ENCODE peak calls at places on chromosomes 7 and 10, in four cellular contexts. C is GM12891, M is K562, F is GM12878. X is an unnamed sample.

GRCh38 chr10:125094111-125094705 is 66.2 kb downstream of the CTBP2 start:
- DNase-seq in C (no peak), M (no peak), F (no peak), X (no peak)

GRCh38 chr10:17229967-17230682 is 2.1 kb downstream of the VIM start:
- DNase-seq in C (no peak), M (peak), F (peak), X (peak)

GRCh38 chr10:130458509-130458908 is 322.3 kb downstream of the GLRX3 start:
- DNase-seq in C (no peak), M (no peak), F (no peak), X (no peak)

GRCh38 chr10:78518224-78518623 is 484.6 kb downstream of the RPS24 start:
- DNase-seq in C (no peak), M (no peak), F (no peak), X (no peak)

GRCh38 chr10:27447540-27447939 is 56.6 kb upstream of the RAB18 start:
- DNase-seq in C (no peak), M (no peak), F (no peak), X (peak)

GRCh38 chr7:56079450-56080185 is 13.1 kb downstream of the PHKG1 start:
- DNase-seq in C (no peak), M (no peak), F (no peak), X (no peak)

GRCh38 chr7:23226841-23227450 is 19.6 kb upstream of the GPNMB start:
- DNase-seq in C (no peak), M (no peak), F (no peak), X (no peak)

GRCh38 chr7:972670-973309 is 2.6 kb downstream of the COX19 start:
- DNase-seq in C (no peak), M (no peak), F (no peak), X (no peak)

GRCh38 chr7:46725838-46726237 is 804.8 kb upstream of the IGFBP3 start:
- DNase-seq in C (no peak), M (no peak), F (no peak), X (no peak)

GRCh38 chr7:74598558-74598957 is 59.0 kb upstream of the GTF2I start:
- DNase-seq in C (no peak), M (no peak), F (no peak), X (no peak)

GRCh38 chr10:100286051-100287033 is at the start of gene BLOC1S2:
- DNase-seq in C (peak), M (peak), F (peak), X (peak)

GRCh38 chr7:91285966-91286365 is 21.7 kb downstream of the FZD1 start:
- DNase-seq in C (no peak), M (no peak), F (no peak), X (no peak)

GRCh38 chr10:114626841-114627240 is 31.2 kb downstream of the ABLIM1 start:
- DNase-seq in C (no peak), M (no peak), F (no peak), X (no peak)

GRCh38 chr7:82762880-82763279 is 319.3 kb upstream of the CACNA2D1 start:
- DNase-seq in C (no peak), M (no peak), F (no peak), X (no peak)

GRCh38 chr7:155983176-155983815 is 171.0 kb upstream of the SHH start:
- DNase-seq in C (no peak), M (no peak), F (no peak), X (no peak)

GRCh38 chr10:117374506-117375359 is 507 bp downstream of the PDZD8 start:
- DNase-seq in C (peak), M (peak), F (no peak), X (peak)

GRCh38 chr7:134966691-134967090 is 19.6 kb upstream of the AGBL3 start:
- DNase-seq in C (no peak), M (no peak), F (no peak), X (no peak)

GRCh38 chr10:31064334-31064733 is 32.7 kb upstream of the ZNF438 start:
- DNase-seq in C (no peak), M (no peak), F (no peak), X (no peak)

GRCh38 chr7:1610678-1611302 is 41.0 kb upstream of the PSMG3 start:
- DNase-seq in C (no peak), M (no peak), F (no peak), X (no peak)

GRCh38 chr10:102384606-102385429 is 10.7 kb upstream of the NFKB2 start:
- DNase-seq in C (no peak), M (no peak), F (no peak), X (no peak)

GRCh38 chr7:151595702-151596340 is 76.1 kb upstream of the RHEB start:
- DNase-seq in C (no peak), M (no peak), F (no peak), X (no peak)

GRCh38 chr7:30252885-30253795 is 31.3 kb upstream of the ZNRF2 start:
- DNase-seq in C (no peak), M (peak), F (no peak), X (no peak)

GRCh38 chr10:124138195-124138882 is 44.9 kb upstream of the CHST15 start:
- DNase-seq in C (no peak), M (no peak), F (no peak), X (no peak)

GRCh38 chr10:26437637-26438461 is at the start of gene APBB1IP:
- DNase-seq in C (no peak), M (no peak), F (peak), X (peak)

GRCh38 chr7:101804642-101805401 is 12.6 kb upstream of the CUX1 start:
- DNase-seq in C (no peak), M (peak), F (no peak), X (no peak)

GRCh38 chr7:36279926-36280315 is 109.7 kb upstream of the ANLN start:
- DNase-seq in C (no peak), M (no peak), F (no peak), X (no peak)

GRCh38 chr10:82628373-82628772 is 753.4 kb downstream of the NRG3 start:
- DNase-seq in C (no peak), M (no peak), F (no peak), X (no peak)

GRCh38 chr7:8441602-8442294 is 8.3 kb downstream of the NXPH1 start:
- DNase-seq in C (no peak), M (no peak), F (no peak), X (no peak)

GRCh38 chr7:231858-232246 is 39.5 kb downstream of the FAM20C start:
- DNase-seq in C (no peak), M (no peak), F (no peak), X (no peak)

GRCh38 chr7:30703756-30704155 is 21.5 kb upstream of the CRHR2 start:
- DNase-seq in C (no peak), M (no peak), F (no peak), X (no peak)

GRCh38 chr10:87960230-87960629 is 96.8 kb downstream of the PTEN start:
- DNase-seq in C (no peak), M (no peak), F (no peak), X (no peak)
- TF ChIP-seq SPI1 in C (no peak), M (no peak), F (no peak), X (no peak)

GRCh38 chr7:32539917-32540544 is 44.7 kb downstream of the AVL9 start:
- DNase-seq in C (no peak), M (peak), F (no peak), X (no peak)
- TF ChIP-seq SPI1 in C (no peak), M (no peak), F (no peak), X (no peak)

GRCh38 chr7:4776160-4776623 is 769 bp downstream of the AP5Z1 start:
- DNase-seq in C (no peak), M (no peak), F (no peak), X (no peak)
- TF ChIP-seq SPI1 in C (no peak), M (no peak), F (no peak), X (no peak)

GRCh38 chr7:44533301-44534055 is 7.7 kb downstream of the NPC1L1 start:
- DNase-seq in C (no peak), M (no peak), F (no peak), X (no peak)

GRCh38 chr7:44536090-44536489 is 5.0 kb downstream of the NPC1L1 start:
- DNase-seq in C (no peak), M (no peak), F (no peak), X (no peak)

GRCh38 chr7:44535348-44536064 is 5.6 kb downstream of the NPC1L1 start:
- DNase-seq in C (no peak), M (no peak), F (no peak), X (no peak)

GRCh38 chr7:44534087-44534486 is 7.0 kb downstream of the NPC1L1 start:
- DNase-seq in C (no peak), M (no peak), F (no peak), X (no peak)

DNA sequence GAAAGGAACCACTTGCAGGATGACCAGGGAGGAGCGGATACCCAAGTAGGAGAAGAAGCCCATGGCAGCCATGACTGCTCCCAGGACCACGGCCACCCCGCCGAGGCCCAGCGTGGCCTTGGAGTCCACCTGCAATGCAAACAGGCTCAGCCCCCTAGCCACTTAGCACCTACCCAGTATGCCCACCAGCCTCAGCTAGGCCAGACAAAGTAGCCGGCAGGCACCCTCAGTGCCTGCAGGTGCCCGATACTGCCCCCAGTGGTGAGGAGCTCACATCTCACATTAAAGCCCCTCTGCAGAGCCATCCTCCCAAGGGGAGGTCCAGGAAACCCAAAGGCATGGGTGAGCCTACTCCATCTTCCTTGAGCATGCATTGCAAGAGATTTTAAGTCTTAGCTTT is 6.6 kb downstream of the NPC1L1 start:
- DNase-seq in C (peak), M (peak), F (no peak), X (peak)
- TF ChIP-seq SPI1 in C (no peak), M (no peak), F (no peak), X (no peak)

GRCh38 chr7:97022451-97023306 is 2.0 kb downstream of the DLX5 start:
- DNase-seq in C (no peak), M (no peak), F (no peak), X (no peak)

GRCh38 chr7:97019710-97020109 is 4.9 kb downstream of the DLX5 start:
- DNase-seq in C (no peak), M (no peak), F (no peak), X (no peak)

GRCh38 chr7:97018775-97019535 is 5.7 kb downstream of the DLX5 start:
- DNase-seq in C (no peak), M (no peak), F (no peak), X (no peak)

GRCh38 chr7:97021443-97022261 is 3.0 kb downstream of the DLX5 start:
- DNase-seq in C (no peak), M (no peak), F (no peak), X (no peak)

DNA sequence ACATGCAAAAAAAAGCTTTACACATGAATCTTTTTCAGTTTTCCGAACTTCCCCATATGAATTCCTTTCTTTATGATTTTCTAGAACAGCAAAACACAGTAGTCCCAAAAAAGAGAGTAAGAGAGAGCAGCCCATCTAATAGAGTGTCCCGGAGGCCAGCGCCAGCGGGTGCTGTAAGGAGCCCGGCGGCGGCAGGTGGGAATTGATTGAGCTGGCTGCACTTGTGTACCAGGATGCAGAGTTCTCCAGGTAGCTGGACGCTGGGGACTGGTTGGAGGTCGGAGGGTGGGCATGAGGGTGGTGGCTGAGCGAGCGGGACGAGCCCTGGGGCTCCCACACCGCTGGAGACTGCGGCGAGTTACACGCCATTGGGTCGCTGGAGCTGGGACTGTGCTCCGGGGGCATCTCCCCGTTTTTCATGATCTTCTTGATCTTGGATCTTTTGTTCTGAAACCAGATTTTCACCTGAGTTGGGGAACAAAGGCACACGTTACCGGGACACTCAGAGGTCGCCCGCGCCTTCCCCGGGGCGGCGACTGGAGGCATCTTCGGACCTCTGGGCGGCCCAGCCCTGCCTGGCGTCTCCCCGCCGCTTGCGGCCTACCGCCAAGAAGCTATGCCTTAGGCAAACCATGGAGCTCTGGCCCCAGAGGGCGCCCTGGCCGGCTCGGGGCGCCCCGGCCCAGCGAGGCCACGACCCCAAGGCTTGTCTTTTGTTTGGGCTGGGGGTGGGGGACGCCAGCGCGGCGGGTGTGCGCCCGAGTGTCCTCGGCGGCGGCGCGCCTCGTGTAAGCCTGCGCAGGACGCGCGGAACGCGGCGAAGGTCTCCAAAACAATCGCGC is 3.8 kb downstream of the DLX5 start:
- DNase-seq in C (no peak), M (no peak), F (no peak), X (no peak)
- TF ChIP-seq SPI1 in C (no peak), M (no peak), F (no peak), X (no peak)

GRCh38 chr7:100578246-100579183 is 4.8 kb upstream of the SAP25 start:
- DNase-seq in C (no peak), M (no peak), F (no peak), X (no peak)
- TF ChIP-seq SPI1 in C (no peak), M (no peak), F (no peak), X (no peak)

DNA sequence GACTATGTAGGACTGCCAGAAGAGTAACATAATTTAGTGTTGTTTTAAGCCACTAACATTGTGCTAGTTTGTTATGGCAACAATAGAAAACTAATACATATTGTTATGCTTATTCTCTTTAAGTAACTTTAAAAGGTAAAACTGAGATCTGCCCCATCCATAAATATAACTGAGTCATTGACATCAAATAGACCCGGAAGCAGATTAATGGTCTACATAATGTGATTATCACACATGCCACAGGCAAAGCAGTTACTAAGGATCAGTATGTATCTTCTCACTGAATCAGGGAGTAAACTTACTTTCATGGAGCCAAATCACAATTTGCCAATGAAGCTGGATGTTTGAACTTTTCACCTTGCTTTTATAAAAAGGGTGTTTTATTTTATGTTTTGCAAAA is 146.4 kb upstream of the TMEM106B start:
- DNase-seq in C (no peak), M (no peak), F (no peak), X (no peak)
- TF ChIP-seq SPI1 in C (no peak), M (no peak), F (no peak), X (no peak)